ENCODE peak calls at places on chromosomes 5 and 9, in five cellular contexts. V is foreskin keratinocyte; D is activated T-cell treated with anti-CD3 and anti-CD28 coated beads, Interleukin-2, amount 50 U/mL, for 4 hours; R is left ventricle myocardium superior; P is CD8-positive, alpha-beta T cell. K is an unnamed sample.

GRCh38 chr5:73859696-73860095 is 233.7 kb downstream of the ARHGEF28 start:
- ATAC-seq in V (no peak), D (no peak), R (no peak), P (no peak), K (no peak)

GRCh38 chr9:95446259-95446658 is 70.5 kb downstream of the PTCH1 start:
- ATAC-seq in V (no peak), D (no peak), R (no peak), P (no peak), K (no peak)

GRCh38 chr9:33403941-33404781 is 1.8 kb upstream of the AQP7 start:
- ATAC-seq in V (no peak), D (no peak), R (peak), P (no peak), K (no peak)

GRCh38 chr5:36150676-36151433 is 832 bp downstream of the LMBRD2 start:
- ATAC-seq in V (peak), D (peak), R (peak), P (peak), K (peak)

GRCh38 chr5:96902876-96903275 is 26.6 kb downstream of the ERAP2 start:
- ATAC-seq in V (no peak), D (no peak), R (no peak), P (no peak), K (no peak)

GRCh38 chr5:66807743-66808142 is 211.6 kb downstream of the MAST4 start:
- ATAC-seq in V (peak), D (no peak), R (peak), P (no peak), K (peak)

GRCh38 chr9:97665742-97666141 is 31.4 kb downstream of the XPA start:
- ATAC-seq in V (no peak), D (no peak), R (no peak), P (no peak), K (no peak)

GRCh38 chr9:21656776-21657637 is 145.4 kb upstream of the MTAP start:
- ATAC-seq in V (no peak), D (no peak), R (no peak), P (no peak), K (no peak)

GRCh38 chr9:136985027-136985602 is 2.3 kb downstream of the LCNL1 start:
- ATAC-seq in V (no peak), D (peak), R (no peak), P (peak), K (no peak)

GRCh38 chr9:127550277-127550676 is 61.8 kb upstream of the STXBP1 start:
- ATAC-seq in V (no peak), D (no peak), R (no peak), P (no peak), K (no peak)

GRCh38 chr9:114172981-114173833 is 17.9 kb downstream of the COL27A1 start:
- ATAC-seq in V (peak), D (no peak), R (peak), P (no peak), K (peak)

GRCh38 chr5:92518318-92518913 is 1062.6 kb downstream of the NR2F1-AS1 start:
- ATAC-seq in V (peak), D (peak), R (no peak), P (no peak), K (peak)

GRCh38 chr5:120304653-120305052 is 159.4 kb upstream of the PRR16 start:
- ATAC-seq in V (peak), D (no peak), R (no peak), P (no peak), K (no peak)

GRCh38 chr9:109403116-109403515 is 82.3 kb upstream of the EPB41L4B start:
- ATAC-seq in V (no peak), D (no peak), R (no peak), P (no peak), K (no peak)

GRCh38 chr5:149277821-149278220 is 6.2 kb downstream of the AFAP1L1 start:
- ATAC-seq in V (no peak), D (no peak), R (no peak), P (no peak), K (no peak)

GRCh38 chr9:77556396-77556795 is 91.7 kb downstream of the GNA14 start:
- ATAC-seq in V (peak), D (no peak), R (no peak), P (no peak), K (no peak)

GRCh38 chr5:158422653-158423505 is 563.9 kb upstream of the CLINT1 start:
- ATAC-seq in V (no peak), D (no peak), R (peak), P (no peak), K (no peak)

GRCh38 chr5:178793156-178793555 is 62.7 kb upstream of the ZNF354A start:
- ATAC-seq in V (no peak), D (no peak), R (no peak), P (no peak), K (no peak)

GRCh38 chr9:91231619-91232018 is 130.1 kb downstream of the AUH start:
- ATAC-seq in V (no peak), D (no peak), R (no peak), P (no peak), K (no peak)

GRCh38 chr5:118888556-118888955 is 99.8 kb downstream of the DTWD2 start:
- ATAC-seq in V (no peak), D (no peak), R (no peak), P (no peak), K (no peak)

GRCh38 chr5:131773805-131774204 is 23.0 kb downstream of the FNIP1 start:
- ATAC-seq in V (peak), D (no peak), R (no peak), P (no peak), K (no peak)

GRCh38 chr9:74379718-74380117 is 117.4 kb upstream of the RORB start:
- ATAC-seq in V (peak), D (no peak), R (no peak), P (peak), K (peak)

GRCh38 chr5:159214486-159215271 is 5.3 kb upstream of the RNF145 start:
- ATAC-seq in V (no peak), D (no peak), R (no peak), P (no peak), K (no peak)

GRCh38 chr9:108254236-108254635 is 601.5 kb downstream of the ACTL7B start:
- ATAC-seq in V (peak), D (no peak), R (no peak), P (no peak), K (no peak)

GRCh38 chr9:27194401-27195091 is 85.5 kb downstream of the TEK start:
- ATAC-seq in V (peak), D (no peak), R (no peak), P (no peak), K (peak)

GRCh38 chr9:95102001-95102433 is 215.5 kb downstream of the FANCC start:
- ATAC-seq in V (peak), D (no peak), R (peak), P (no peak), K (peak)

GRCh38 chr9:27880640-27881039 is 307.4 kb upstream of the C9orf72 start:
- ATAC-seq in V (no peak), D (no peak), R (no peak), P (no peak), K (no peak)

GRCh38 chr5:145589063-145589462 is 246.1 kb downstream of the PRELID2 start:
- ATAC-seq in V (no peak), D (no peak), R (no peak), P (no peak), K (no peak)

GRCh38 chr9:136996361-136997281 is at the start of gene CLIC3:
- ATAC-seq in V (no peak), D (no peak), R (no peak), P (peak), K (peak)

GRCh38 chr5:82340799-82341198 is 62.6 kb upstream of the RPS23 start:
- ATAC-seq in V (no peak), D (no peak), R (no peak), P (no peak), K (no peak)

GRCh38 chr5:148663509-148663908 is 9.2 kb upstream of the HTR4 start:
- ATAC-seq in V (no peak), D (no peak), R (no peak), P (no peak), K (no peak)

GRCh38 chr5:141913560-141913959 is 10.1 kb upstream of the DELE1 start:
- ATAC-seq in V (no peak), D (no peak), R (no peak), P (no peak), K (no peak)

GRCh38 chr5:115962239-115962564 is at the start of gene LVRN:
- ATAC-seq in V (no peak), D (no peak), R (no peak), P (no peak), K (no peak)

K was measured in esophagus mucosa.